ENCODE peak calls at places on chromosomes 3 and 15, in seven cellular contexts. C, A, Q, R, T, D and J are unnamed samples.

GRCh38 chr3:187610926-187611545 is 59.2 kb downstream of the SST start:
- DNase-seq in C (no peak), A (no peak), Q (peak), R (no peak), T (no peak), D (no peak), J (no peak)

GRCh38 chr3:187062526-187063177 is 76.6 kb downstream of the RPL39L start:
- DNase-seq in C (no peak), A (no peak), Q (peak), R (no peak), T (no peak), D (no peak), J (no peak)

GRCh38 chr15:99729920-99730319 is 3.3 kb downstream of the LYSMD4 start:
- DNase-seq in C (no peak), A (no peak), Q (peak), R (no peak), T (no peak), D (no peak), J (no peak)

GRCh38 chr3:161343540-161343939 is 27.8 kb downstream of the SPTSSB start:
- DNase-seq in C (no peak), A (no peak), Q (no peak), R (no peak), T (no peak), D (no peak), J (no peak)

GRCh38 chr3:175914785-175915184 is 1055.7 kb downstream of the NAALADL2 start:
- DNase-seq in C (no peak), A (no peak), Q (no peak), R (no peak), T (no peak), D (no peak), J (no peak)

GRCh38 chr3:63654931-63655330 is 2.5 kb downstream of the SNTN start:
- DNase-seq in C (peak), A (no peak), Q (peak), R (no peak), T (no peak), D (no peak), J (no peak)

GRCh38 chr3:85432081-85432480 is 473.3 kb downstream of the CADM2 start:
- DNase-seq in C (no peak), A (no peak), Q (peak), R (no peak), T (no peak), D (no peak), J (no peak)

GRCh38 chr15:100298257-100298656 is 43.5 kb downstream of the ADAMTS17 start:
- DNase-seq in C (no peak), A (no peak), Q (no peak), R (no peak), T (no peak), D (no peak), J (no peak)

GRCh38 chr15:40295870-40296560 is 11.7 kb downstream of the PLCB2 start:
- DNase-seq in C (no peak), A (no peak), Q (no peak), R (peak), T (no peak), D (no peak), J (no peak)

GRCh38 chr3:56370991-56371775 is 97.1 kb downstream of the ERC2 start:
- DNase-seq in C (no peak), A (no peak), Q (no peak), R (no peak), T (no peak), D (no peak), J (peak)

GRCh38 chr3:55511895-55512585 is 24.9 kb upstream of the WNT5A start:
- DNase-seq in C (no peak), A (no peak), Q (peak), R (no peak), T (no peak), D (no peak), J (no peak)

GRCh38 chr3:60013241-60013640 is 963.4 kb upstream of the CFAP20DC start:
- DNase-seq in C (no peak), A (no peak), Q (no peak), R (no peak), T (no peak), D (no peak), J (no peak)

GRCh38 chr15:84834227-84834955 is 17.2 kb downstream of the ALPK3 start:
- DNase-seq in C (no peak), A (no peak), Q (no peak), R (no peak), T (no peak), D (no peak), J (no peak)

GRCh38 chr3:58296269-58296668 is 9.8 kb upstream of the RPP14 start:
- DNase-seq in C (no peak), A (no peak), Q (no peak), R (no peak), T (no peak), D (peak), J (peak)

GRCh38 chr15:89097313-89097712 is 9.1 kb downstream of the ABHD2 start:
- DNase-seq in C (no peak), A (no peak), Q (no peak), R (no peak), T (no peak), D (no peak), J (no peak)

GRCh38 chr3:65548848-65549625 is 489.7 kb downstream of the MAGI1 start:
- DNase-seq in C (no peak), A (no peak), Q (no peak), R (peak), T (peak), D (peak), J (peak)

GRCh38 chr3:42179110-42179725 is 86.8 kb downstream of the CCK start:
- DNase-seq in C (no peak), A (no peak), Q (peak), R (peak), T (no peak), D (no peak), J (no peak)

GRCh38 chr15:48479751-48480150 is 148.5 kb downstream of the DUT start:
- DNase-seq in C (no peak), A (no peak), Q (no peak), R (no peak), T (no peak), D (no peak), J (no peak)

GRCh38 chr15:33551860-33552259 is 241.1 kb downstream of the RYR3 start:
- DNase-seq in C (no peak), A (no peak), Q (no peak), R (no peak), T (no peak), D (peak), J (peak)

GRCh38 chr3:38579551-38580449 is 69.7 kb downstream of the SCN5A start:
- DNase-seq in C (no peak), A (peak), Q (peak), R (no peak), T (no peak), D (no peak), J (no peak)

GRCh38 chr3:173943264-173943663 is 545.7 kb downstream of the NLGN1 start:
- DNase-seq in C (peak), A (no peak), Q (no peak), R (no peak), T (no peak), D (no peak), J (no peak)

GRCh38 chr3:30044515-30044914 is 561.9 kb upstream of the TGFBR2 start:
- DNase-seq in C (no peak), A (no peak), Q (no peak), R (no peak), T (no peak), D (no peak), J (no peak)